ENCODE peak calls at places on chromosomes 2 and 18, in four cellular contexts. U is A549, T is K562, Y is GM12878. X is an unnamed sample.

GRCh38 chr2:100756704-100757103 is 63.2 kb upstream of the NPAS2 start:
- DNase-seq in U (no peak), T (no peak), Y (no peak), X (no peak)

GRCh38 chr2:111219285-111219684 is 98.6 kb downstream of the BCL2L11 start:
- DNase-seq in U (no peak), T (no peak), Y (peak; percentile 98), X (no peak)

GRCh38 chr18:77066101-77066500 is 66.5 kb downstream of the MBP start:
- DNase-seq in U (no peak), T (no peak), Y (no peak), X (no peak)

GRCh38 chr2:142323206-142323605 is 192.4 kb upstream of the LRP1B start:
- DNase-seq in U (no peak), T (no peak), Y (no peak), X (no peak)

GRCh38 chr2:239879423-239880084 is 145.6 kb downstream of the NDUFA10 start:
- DNase-seq in U (no peak), T (no peak), Y (no peak), X (no peak)

GRCh38 chr2:62589691-62590356 is 83.8 kb upstream of the TMEM17 start:
- DNase-seq in U (no peak), T (no peak), Y (no peak), X (peak; percentile 65)

GRCh38 chr2:44549099-44549471 is 187.3 kb downstream of the CAMKMT start:
- DNase-seq in U (peak; percentile 38), T (no peak), Y (no peak), X (no peak)

GRCh38 chr2:170715062-170715931 is at the start of gene SP5:
- DNase-seq in U (peak; percentile 35), T (peak; percentile 88), Y (no peak), X (peak; percentile 100)

GRCh38 chr2:200156140-200156858 is 150.2 kb upstream of the SPATS2L start:
- DNase-seq in U (peak; percentile 24), T (no peak), Y (no peak), X (peak; percentile 24)

GRCh38 chr2:160207804-160208661 is 8.0 kb upstream of the ITGB6 start:
- DNase-seq in U (peak; percentile 87), T (no peak), Y (peak; percentile 26), X (peak; percentile 70)

GRCh38 chr2:212968284-212969081 is 182.9 kb downstream of the IKZF2 start:
- DNase-seq in U (no peak), T (no peak), Y (no peak), X (no peak)

GRCh38 chr2:226607379-226607778 is 192.2 kb downstream of the IRS1 start:
- DNase-seq in U (no peak), T (no peak), Y (no peak), X (no peak)

GRCh38 chr2:46082531-46083485 is 214.4 kb upstream of the EPAS1 start:
- DNase-seq in U (no peak), T (no peak), Y (no peak), X (no peak)

GRCh38 chr2:145744541-145745386 is 1224.8 kb upstream of the ZEB2 start:
- DNase-seq in U (no peak), T (no peak), Y (no peak), X (no peak)

GRCh38 chr2:7900593-7900992 is 781.3 kb upstream of the ID2 start:
- DNase-seq in U (no peak), T (no peak), Y (no peak), X (no peak)

GRCh38 chr2:178860551-178860950 is 53.3 kb upstream of the TTN start:
- DNase-seq in U (no peak), T (no peak), Y (no peak), X (no peak)

GRCh38 chr2:235727186-235727585 is 233.3 kb downstream of the AGAP1 start:
- DNase-seq in U (no peak), T (no peak), Y (no peak), X (no peak)

GRCh38 chr18:60794802-60795201 is 422.2 kb upstream of the MC4R start:
- DNase-seq in U (no peak), T (no peak), Y (no peak), X (no peak)

GRCh38 chr2:196591621-196592022 is 47.9 kb upstream of the CCDC150 start:
- DNase-seq in U (no peak), T (no peak), Y (no peak), X (no peak)

GRCh38 chr18:74284501-74285004 is 7.2 kb downstream of the CYB5A start:
- DNase-seq in U (no peak), T (no peak), Y (no peak), X (no peak)

GRCh38 chr2:36618381-36618780 is 20.4 kb upstream of the FEZ2 start:
- DNase-seq in U (peak; percentile 71), T (peak; percentile 71), Y (peak; percentile 35), X (peak; percentile 83)

GRCh38 chr2:56749152-56749752 is 565.5 kb downstream of the CCDC85A start:
- DNase-seq in U (peak; percentile 6), T (no peak), Y (no peak), X (peak; percentile 18)

GRCh38 chr2:15596968-15597367 is 5.3 kb downstream of the DDX1 start:
- DNase-seq in U (no peak), T (no peak), Y (no peak), X (no peak)

GRCh38 chr18:46531472-46531871 is 125.5 kb downstream of the LOXHD1 start:
- DNase-seq in U (no peak), T (no peak), Y (no peak), X (no peak)

GRCh38 chr2:17311771-17312511 is 206.3 kb downstream of the RAD51AP2 start:
- DNase-seq in U (no peak), T (no peak), Y (no peak), X (no peak)

GRCh38 chr2:68726608-68727367 is 7.8 kb upstream of the ARHGAP25 start:
- DNase-seq in U (no peak), T (no peak), Y (peak; percentile 68), X (no peak)

DNA sequence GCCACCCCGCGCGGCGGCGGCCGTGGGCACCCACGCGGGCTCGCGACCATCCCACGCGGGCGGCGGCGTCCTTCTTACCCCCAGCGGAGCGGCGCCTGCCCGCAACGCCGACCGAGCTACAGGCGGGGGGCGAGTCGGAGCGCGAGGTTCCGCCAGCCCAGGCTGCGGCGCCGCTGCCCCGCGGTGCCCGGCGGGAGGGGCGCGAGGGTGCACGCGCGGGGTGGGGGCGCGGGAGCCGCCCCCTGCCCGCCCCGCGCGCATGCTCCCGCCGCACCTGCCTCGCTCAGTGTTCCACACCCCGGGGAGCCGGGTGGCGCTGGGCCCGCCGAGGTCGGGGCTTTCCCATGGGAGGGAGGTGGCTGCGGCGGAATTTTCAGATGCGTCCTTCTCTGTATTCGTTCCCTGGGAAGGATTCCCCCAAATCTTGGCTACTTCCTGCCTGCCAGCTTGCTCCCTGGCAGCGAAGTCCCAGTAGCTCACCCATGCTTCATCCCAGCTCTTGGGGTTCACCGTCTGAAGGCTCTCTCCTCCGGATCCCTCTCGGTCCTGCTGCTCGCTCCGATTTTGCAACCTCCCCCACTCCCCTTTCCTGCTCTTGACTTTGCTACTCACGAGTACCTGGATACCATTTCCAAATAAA is at the start of gene L3MBTL4:
- DNase-seq in U (no peak), T (no peak), Y (no peak), X (no peak)
- TF ChIP-seq CHD4 in U (no peak), T (no peak), Y (no peak), X (no peak)

GRCh38 chr18:55097406-55098170 is 138.3 kb upstream of the CCDC68 start:
- DNase-seq in U (no peak), T (no peak), Y (no peak), X (no peak)
- TF ChIP-seq CHD4 in U (no peak), T (no peak), Y (no peak), X (no peak)

GRCh38 chr2:31248139-31248538 is 14.2 kb downstream of the EHD3 start:
- DNase-seq in U (no peak), T (no peak), Y (no peak), X (no peak)
- TF ChIP-seq CHD4 in U (no peak), T (no peak), Y (no peak), X (no peak)

GRCh38 chr2:26640331-26640745 is 828 bp downstream of the CIB4 start:
- DNase-seq in U (no peak), T (peak; percentile 22), Y (no peak), X (peak; percentile 18)
- TF ChIP-seq CHD4 in U (no peak), T (no peak), Y (no peak), X (no peak)

DNA sequence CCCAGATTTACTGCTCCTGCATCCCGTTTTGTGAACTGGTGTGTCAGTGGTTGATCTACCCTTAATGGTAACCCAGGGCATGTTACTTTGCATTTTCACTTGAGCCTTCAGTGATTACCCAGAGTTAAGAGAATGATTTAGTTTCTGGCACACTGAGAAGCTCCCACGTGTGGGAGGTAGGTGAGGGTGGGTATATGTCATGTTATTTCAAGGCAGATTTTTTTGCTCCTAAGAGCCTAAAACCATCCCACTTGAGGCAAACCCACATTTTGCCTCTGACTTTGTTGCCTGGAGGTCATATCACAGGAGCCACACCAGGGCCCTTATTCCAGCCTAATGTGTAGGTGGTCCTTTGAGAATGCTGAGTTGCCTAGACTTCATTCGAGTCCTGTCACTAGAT is 186.8 kb downstream of the CTIF start:
- DNase-seq in U (no peak), T (no peak), Y (no peak), X (no peak)
- TF ChIP-seq CHD4 in U (no peak), T (no peak), Y (no peak), X (no peak)

DNA sequence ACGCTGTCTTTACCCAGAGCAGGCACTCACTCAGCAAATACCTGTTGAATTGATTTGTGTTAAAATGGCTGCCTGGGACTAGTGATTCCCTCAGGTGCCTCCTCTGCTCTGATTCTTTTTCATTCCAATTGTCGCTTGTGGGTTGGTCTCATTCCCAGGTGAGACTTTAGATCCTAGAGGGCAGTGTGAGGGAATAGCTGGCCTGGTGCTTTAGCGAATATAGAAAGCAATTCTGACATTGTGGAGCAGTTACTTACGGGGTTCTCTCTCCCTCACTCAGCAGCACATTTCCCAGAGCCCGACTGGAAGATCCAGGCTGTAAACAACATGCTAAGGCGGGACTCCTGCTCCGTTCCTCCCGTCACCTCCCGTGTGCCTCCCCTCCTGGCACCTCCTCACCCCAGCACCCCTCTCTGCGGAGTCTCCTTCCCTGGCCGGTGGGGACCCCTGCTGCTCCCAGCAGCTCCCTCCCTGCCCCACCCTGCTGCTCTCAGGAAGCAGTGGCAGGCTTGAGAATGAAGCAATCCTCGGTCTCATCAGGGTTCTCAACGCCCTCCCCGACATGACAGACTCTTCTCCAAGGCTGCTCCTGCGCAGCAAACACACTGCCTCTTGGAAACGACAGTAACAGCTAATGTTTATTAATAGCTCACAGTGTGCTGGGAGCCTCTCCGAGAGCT is 26.9 kb downstream of the CELF4 start:
- DNase-seq in U (no peak), T (no peak), Y (no peak), X (no peak)
- TF ChIP-seq CHD4 in U (no peak), T (no peak), Y (no peak), X (no peak)

GRCh38 chr18:47615043-47615442 is 315.4 kb downstream of the SMAD2 start:
- DNase-seq in U (no peak), T (no peak), Y (no peak), X (no peak)
- TF ChIP-seq CHD4 in U (no peak), T (no peak), Y (no peak), X (no peak)

GRCh38 chr18:5073026-5073944 is 123.8 kb downstream of the AKAIN1 start:
- DNase-seq in U (no peak), T (peak; percentile 44), Y (no peak), X (peak; percentile 31)
- TF ChIP-seq CHD4 in U (no peak), T (no peak), Y (no peak), X (no peak)